ENCODE peak calls at places on chromosomes 12 and 14, in ten cellular contexts. G is SJSA1, I is K562, P is HCT116, Y is tibial artery, U is OCI-LY7, F is uterus, M is heart right ventricle, R is Peyer's patch, S is H9. A is an unnamed sample.

GRCh38 chr12:57461326-57461903 is 1.8 kb downstream of the GLI1 start:
- DNase-seq in M (peak), G (peak), P (no peak), R (peak), Y (peak), I (peak), F (peak), U (peak), S (peak), A (no peak)

GRCh38 chr12:113500662-113501435 is 29.2 kb upstream of the LHX5 start:
- DNase-seq in P (no peak), G (no peak), S (peak), I (no peak), Y (no peak), F (no peak), M (no peak), U (peak), R (no peak), A (no peak)

GRCh38 chr12:95942532-95943230 is at the start of gene CCDC38:
- DNase-seq in Y (peak), I (peak), F (peak), M (peak), P (peak), G (peak), S (peak), U (peak), R (peak), A (peak)

GRCh38 chr12:96427269-96427729 is 27.1 kb upstream of the CDK17 start:
- DNase-seq in M (peak), G (peak), U (no peak), R (peak), I (no peak), F (peak), P (peak), S (peak), Y (peak), A (peak)

GRCh38 chr12:42130670-42131402 is 13.8 kb downstream of the GXYLT1 start:
- DNase-seq in U (no peak), P (no peak), I (no peak), G (no peak), M (no peak), Y (peak), S (no peak), R (no peak), F (peak), A (no peak)

GRCh38 chr12:90163975-90164374 is 455.3 kb upstream of the ATP2B1 start:
- DNase-seq in S (no peak), R (no peak), U (peak), I (no peak), Y (no peak), P (no peak), F (no peak), G (no peak), M (no peak), A (no peak)

GRCh38 chr14:73232984-73233383 is 4.3 kb upstream of the PAPLN start:
- DNase-seq in S (no peak), F (no peak), G (no peak), R (no peak), Y (no peak), I (no peak), P (no peak), U (no peak), M (no peak), A (no peak)

GRCh38 chr12:125773033-125773432 is 707.8 kb downstream of the AACS start:
- DNase-seq in F (no peak), R (no peak), G (no peak), Y (no peak), P (peak), S (peak), I (peak), U (peak), M (no peak), A (no peak)

GRCh38 chr14:101737414-101738367 is 23.8 kb upstream of the PPP2R5C start:
- DNase-seq in Y (no peak), R (no peak), I (no peak), S (no peak), U (peak), F (no peak), G (no peak), P (no peak), M (no peak), A (no peak)

GRCh38 chr14:100271247-100271939 is 32.4 kb downstream of the YY1 start:
- DNase-seq in I (no peak), U (peak), R (no peak), P (no peak), Y (no peak), M (no peak), S (no peak), G (no peak), F (no peak), A (no peak)

GRCh38 chr12:66916189-66916588 is 237.3 kb upstream of the GRIP1 start:
- DNase-seq in U (no peak), I (no peak), G (no peak), R (no peak), M (no peak), Y (no peak), S (no peak), P (no peak), F (no peak), A (no peak)

GRCh38 chr14:59294662-59294992 is 106.2 kb downstream of the DAAM1 start:
- DNase-seq in Y (no peak), F (no peak), G (no peak), M (no peak), R (no peak), I (no peak), S (no peak), U (no peak), P (no peak), A (no peak)
- H3K27ac ChIP-seq in Y (peak), F (peak), G (peak), M (peak), R (no peak), I (no peak), S (no peak), U (no peak), P (no peak), A (peak)

DNA sequence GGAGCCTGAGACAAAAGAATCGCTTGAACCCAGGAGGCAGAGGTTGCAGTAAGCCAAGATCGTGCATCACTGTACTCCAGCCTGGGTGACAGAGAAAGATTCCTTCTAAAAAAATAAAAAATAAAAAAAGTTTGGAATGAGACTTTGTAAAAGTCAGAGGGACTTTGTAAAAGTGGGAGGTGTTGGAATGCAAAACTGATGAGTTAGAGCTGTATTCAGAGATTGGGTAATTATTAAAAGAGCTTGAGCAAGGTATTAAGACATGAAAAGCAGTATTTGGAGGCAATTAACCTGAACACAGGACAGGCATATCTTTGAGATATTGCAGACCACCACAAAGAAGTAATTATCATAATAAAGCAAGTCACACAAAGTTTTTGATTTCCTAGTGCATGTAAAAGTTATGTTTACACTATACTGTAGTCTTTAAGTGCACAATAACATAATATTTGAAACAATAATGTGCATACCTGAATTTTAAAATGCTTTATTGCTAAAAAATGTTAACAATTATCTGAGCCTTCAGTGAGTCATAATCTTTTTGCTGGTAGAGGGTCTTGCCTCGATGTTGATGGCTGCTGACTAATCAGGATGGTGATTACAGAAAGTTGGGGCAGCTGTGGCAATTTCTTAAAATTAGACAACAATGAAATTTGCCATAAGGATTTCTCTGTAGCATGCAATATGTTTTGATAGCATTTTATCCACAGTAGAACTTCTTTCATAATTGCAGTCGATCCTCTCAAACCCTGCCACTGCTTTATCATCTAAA is 33.1 kb downstream of the PHLDA1 start:
- DNase-seq in F (no peak), I (no peak), M (no peak), R (no peak), U (no peak), P (no peak), G (no peak), S (no peak), Y (no peak), A (no peak)
- H3K27ac ChIP-seq in F (no peak), I (no peak), M (no peak), R (no peak), U (no peak), P (peak), G (no peak), S (no peak), Y (no peak), A (no peak)

DNA sequence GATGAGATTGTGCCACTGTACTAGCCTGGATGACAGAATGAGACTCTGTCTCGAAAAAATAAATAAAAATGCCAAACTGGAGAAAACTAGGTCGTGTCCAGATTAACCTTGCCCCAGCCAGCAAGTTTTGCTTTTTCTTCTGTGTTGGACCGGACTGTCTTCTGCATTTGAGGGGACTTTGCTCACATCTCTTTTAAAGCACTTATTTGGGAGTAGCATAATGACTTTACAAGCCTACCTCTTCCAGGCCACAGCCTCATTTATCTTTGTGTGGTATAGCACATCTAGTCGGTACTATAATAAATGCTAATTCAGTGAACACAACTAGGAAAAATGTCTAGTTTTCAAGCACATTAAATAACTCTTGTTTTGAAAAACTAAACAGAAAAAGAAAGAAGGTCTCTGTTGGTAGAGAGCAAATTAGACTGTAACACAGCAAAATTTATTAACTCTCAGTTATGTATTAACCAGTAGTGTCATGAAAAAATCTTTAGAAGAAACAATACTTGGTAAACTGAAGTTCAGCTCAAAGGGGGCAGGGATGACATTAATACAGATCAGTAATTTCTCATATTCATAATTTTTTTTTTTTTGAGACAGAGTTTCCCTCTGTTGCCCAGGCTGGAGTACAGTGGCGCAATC is 52.0 kb downstream of the WDHD1 start:
- DNase-seq in S (no peak), Y (no peak), G (no peak), I (no peak), R (no peak), U (no peak), F (no peak), P (no peak), M (no peak), A (no peak)
- H3K27ac ChIP-seq in S (no peak), Y (no peak), G (no peak), I (no peak), R (no peak), U (no peak), F (no peak), P (no peak), M (no peak), A (no peak)

DNA sequence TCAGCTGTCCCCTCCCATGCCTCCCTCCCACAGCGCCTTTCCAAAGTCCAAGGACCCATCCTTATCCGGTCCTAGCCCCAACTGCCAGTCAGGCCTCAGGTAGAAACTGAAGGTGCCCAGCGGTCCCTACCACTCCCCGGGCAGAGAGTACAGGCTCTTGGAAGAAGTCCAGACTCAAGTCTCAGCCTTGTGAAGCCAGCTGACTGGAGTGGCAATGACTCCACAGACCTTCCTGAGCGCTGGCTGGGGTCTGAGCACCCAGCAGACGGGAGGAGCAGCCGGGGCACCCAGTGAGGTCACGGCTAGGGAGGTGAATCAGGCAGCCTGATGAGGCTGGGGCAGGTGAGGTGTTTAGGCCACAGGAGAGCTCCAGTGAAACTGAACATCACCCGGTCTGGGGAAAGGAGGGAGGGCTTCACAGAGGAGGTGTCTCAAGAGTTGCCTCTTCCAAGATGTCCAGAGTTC is 60.0 kb downstream of the ITPK1 start:
- DNase-seq in M (no peak), I (no peak), Y (no peak), U (no peak), S (no peak), G (no peak), P (no peak), F (no peak), R (peak), A (no peak)
- H3K27ac ChIP-seq in M (peak), I (no peak), Y (peak), U (no peak), S (no peak), G (peak), P (no peak), F (no peak), R (peak), A (peak)

GRCh38 chr12:31514912-31515311 is 76.0 kb downstream of the DENND5B start:
- DNase-seq in G (no peak), I (no peak), M (no peak), R (no peak), U (no peak), P (no peak), Y (no peak), S (no peak), F (no peak), A (no peak)

GRCh38 chr12:31518680-31519227 is 72.2 kb downstream of the DENND5B start:
- DNase-seq in F (peak), S (peak), Y (no peak), U (peak), G (peak), I (no peak), M (no peak), P (peak), R (no peak), A (no peak)

GRCh38 chr12:31516702-31517101 is 74.2 kb downstream of the DENND5B start:
- DNase-seq in G (no peak), M (no peak), I (no peak), R (no peak), Y (no peak), P (no peak), U (no peak), S (no peak), F (no peak), A (no peak)

GRCh38 chr12:31519525-31519924 is 71.4 kb downstream of the DENND5B start:
- DNase-seq in I (no peak), G (no peak), P (no peak), Y (no peak), S (no peak), R (no peak), F (no peak), U (no peak), M (no peak), A (no peak)

DNA sequence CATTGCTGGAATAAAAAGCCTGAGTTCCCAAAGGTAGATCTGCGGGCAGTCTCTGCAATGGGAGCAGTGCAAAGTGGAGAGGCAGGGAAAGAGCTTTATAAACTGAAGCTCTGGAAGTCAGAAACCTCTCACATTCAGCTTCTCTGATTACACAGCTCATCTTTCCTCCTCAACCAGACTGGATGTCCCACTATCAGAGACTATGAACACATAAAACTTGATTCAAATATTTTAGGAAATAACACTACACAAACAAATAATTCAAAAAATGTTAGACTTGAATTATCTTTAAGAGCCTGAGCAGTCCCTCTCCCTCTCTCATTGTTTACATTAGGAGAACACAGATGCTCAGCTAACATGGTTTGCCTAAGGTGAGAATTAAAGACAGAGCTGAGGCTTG is 72.9 kb downstream of the DENND5B start:
- DNase-seq in U (no peak), Y (no peak), G (no peak), P (no peak), M (no peak), I (no peak), S (no peak), R (no peak), F (no peak), A (no peak)
- H3K27ac ChIP-seq in U (no peak), Y (peak), G (peak), P (peak), M (no peak), I (no peak), S (peak), R (no peak), F (peak), A (no peak)

DNA sequence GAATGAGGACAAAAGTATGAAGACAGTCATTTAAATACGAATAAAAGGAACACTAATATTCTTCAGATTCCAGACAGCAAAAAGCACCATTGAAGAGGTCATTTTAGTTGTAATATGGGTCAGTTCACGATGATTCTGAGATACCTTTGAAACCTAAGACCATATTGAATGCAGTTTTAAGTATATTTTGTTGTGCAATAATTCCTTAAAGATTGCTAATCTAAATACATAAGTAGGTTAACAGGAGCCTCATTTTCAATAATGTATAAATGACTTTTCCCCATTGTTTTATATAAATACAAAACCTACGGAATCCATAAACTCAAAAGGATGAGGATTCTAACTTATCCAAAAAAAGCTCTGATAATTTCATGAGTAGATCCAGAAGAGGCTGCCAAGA is 5.8 kb downstream of the GNS start:
- DNase-seq in U (no peak), I (no peak), M (no peak), Y (no peak), P (no peak), G (no peak), R (no peak), S (no peak), F (no peak), A (no peak)
- H3K27ac ChIP-seq in U (no peak), I (no peak), M (peak), Y (no peak), P (no peak), G (no peak), R (no peak), S (no peak), F (no peak), A (no peak)

A was measured in thoracic aorta.